ENCODE peak calls at places on chromosome 2, in ten cellular contexts. V is OCI-LY7, B is right lobe of liver, T is K562, Q is endodermal cell, Y is GM23248, G is A549, F is lower lobe of right lung, D is ascending aorta, R is uterus. L is an unnamed sample.
A peak's percentile ranks its signal among the peaks of the same experiment; 100 is the strongest.

GRCh38 chr2:20447437-20448245 is 767 bp downstream of the RHOB start:
- DNase-seq in Y (peak; percentile 77), B (peak; percentile 64), R (peak; percentile 64), V (no peak), F (peak; percentile 75), D (no peak), Q (peak; percentile 74), T (no peak), G (no peak), L (peak; percentile 18)

GRCh38 chr2:88450186-88450585 is 2.3 kb downstream of the FOXI3 start:
- DNase-seq in F (no peak), G (no peak), Y (no peak), D (no peak), Q (no peak), B (no peak), R (no peak), V (no peak), T (no peak), L (no peak)

GRCh38 chr2:236546561-236546961 is 23.1 kb upstream of the ACKR3 start:
- DNase-seq in B (no peak), D (no peak), F (no peak), Y (no peak), G (no peak), V (peak; percentile 79), Q (peak; percentile 21), T (no peak), R (no peak), L (no peak)

GRCh38 chr2:191436368-191437055 is 191.3 kb downstream of the MYO1B start:
- DNase-seq in D (no peak), F (no peak), R (no peak), G (no peak), Y (no peak), T (no peak), Q (no peak), V (no peak), B (no peak), L (no peak)

GRCh38 chr2:85550476-85550875 is 10.8 kb downstream of the GGCX start:
- DNase-seq in B (no peak), G (no peak), Q (no peak), F (no peak), V (no peak), R (no peak), D (no peak), T (no peak), Y (no peak), L (no peak)

GRCh38 chr2:240742602-240743095 is 51.0 kb downstream of the AQP12A start:
- DNase-seq in R (no peak), V (no peak), Y (no peak), Q (peak; percentile 61), B (no peak), D (no peak), F (no peak), T (no peak), G (no peak), L (no peak)

GRCh38 chr2:43041661-43042360 is 184.6 kb downstream of the ZFP36L2 start:
- DNase-seq in D (peak; percentile 39), V (no peak), G (peak; percentile 84), T (peak; percentile 73), Y (peak; percentile 86), F (no peak), Q (peak; percentile 92), B (no peak), R (peak; percentile 88), L (no peak)

GRCh38 chr2:186690796-186691195 is 3.1 kb upstream of the FAM171B start:
- DNase-seq in D (no peak), T (no peak), B (no peak), Y (no peak), V (no peak), R (no peak), Q (no peak), G (no peak), F (no peak), L (no peak)

GRCh38 chr2:88329815-88330603 is 122.5 kb downstream of the FOXI3 start:
- DNase-seq in R (no peak), Y (peak; percentile 43), V (no peak), F (no peak), B (no peak), G (no peak), T (no peak), Q (peak; percentile 93), D (no peak), L (no peak)

GRCh38 chr2:1744151-1744445 is 217 bp downstream of the PXDN start:
- DNase-seq in F (peak; percentile 52), B (peak; percentile 40), R (no peak), T (no peak), D (no peak), Y (no peak), Q (peak; percentile 87), G (no peak), V (no peak), L (no peak)

GRCh38 chr2:65528241-65528574 is 95.8 kb upstream of the SPRED2 start:
- DNase-seq in B (no peak), V (no peak), Y (no peak), R (no peak), F (no peak), T (no peak), D (no peak), Q (no peak), G (no peak), L (no peak)

GRCh38 chr2:233966388-233966787 is 49.2 kb downstream of the TRPM8 start:
- DNase-seq in T (no peak), D (no peak), V (no peak), F (no peak), G (no peak), Y (peak; percentile 14), Q (no peak), R (no peak), B (peak; percentile 66), L (no peak)

GRCh38 chr2:45816273-45816672 is 164.8 kb downstream of the PRKCE start:
- DNase-seq in B (peak; percentile 84), D (no peak), G (no peak), T (no peak), F (no peak), Q (no peak), Y (peak; percentile 63), V (no peak), R (no peak), L (no peak)

GRCh38 chr2:159737292-159737916 is 25.1 kb downstream of the MARCHF7 start:
- DNase-seq in Y (peak; percentile 51), V (no peak), Q (no peak), B (no peak), F (no peak), R (no peak), T (no peak), D (no peak), G (no peak), L (no peak)
- H3K27ac ChIP-seq in Y (peak overlapping the region; percentile 48), V (no peak overlapping the region), Q (no peak overlapping the region), B (no peak overlapping the region), F (no peak overlapping the region), R (no peak overlapping the region), T (no peak overlapping the region), D (no peak overlapping the region), G (no peak overlapping the region), L (no peak overlapping the region)

GRCh38 chr2:162317058-162317742 is 1.3 kb downstream of the IFIH1 start:
- DNase-seq in D (no peak), R (no peak), B (no peak), V (peak; percentile 30), Y (no peak), Q (no peak), G (no peak), T (no peak), F (no peak), L (no peak)
- H3K4me3 ChIP-seq in D (peak overlapping the region; percentile 98), R (peak overlapping the region; percentile 52), B (peak overlapping the region; percentile 63), V (peak overlapping the region; percentile 100), Y (peak overlapping the region; percentile 88), Q (no peak overlapping the region), G (no peak overlapping the region), T (peak overlapping the region; percentile 55), F (peak overlapping the region; percentile 77), L (peak overlapping the region; percentile 93)

GRCh38 chr2:105814291-105814940 is 69.7 kb downstream of the NCK2 start:
- DNase-seq in R (no peak), G (no peak), D (no peak), T (no peak), F (no peak), Y (peak; percentile 4), V (no peak), Q (no peak), B (no peak), L (no peak)

GRCh38 chr2:105813405-105813804 is 68.7 kb downstream of the NCK2 start:
- DNase-seq in G (no peak), V (no peak), D (no peak), Q (no peak), R (no peak), F (no peak), T (no peak), Y (no peak), B (no peak), L (no peak)

GRCh38 chr2:105809723-105810122 is 65.0 kb downstream of the NCK2 start:
- DNase-seq in D (no peak), R (no peak), Y (no peak), Q (no peak), F (no peak), B (no peak), V (no peak), T (no peak), G (no peak), L (no peak)

GRCh38 chr2:105813045-105813315 is 68.3 kb downstream of the NCK2 start:
- DNase-seq in V (no peak), T (no peak), Q (no peak), D (no peak), G (no peak), B (no peak), F (no peak), Y (no peak), R (no peak), L (no peak)

DNA sequence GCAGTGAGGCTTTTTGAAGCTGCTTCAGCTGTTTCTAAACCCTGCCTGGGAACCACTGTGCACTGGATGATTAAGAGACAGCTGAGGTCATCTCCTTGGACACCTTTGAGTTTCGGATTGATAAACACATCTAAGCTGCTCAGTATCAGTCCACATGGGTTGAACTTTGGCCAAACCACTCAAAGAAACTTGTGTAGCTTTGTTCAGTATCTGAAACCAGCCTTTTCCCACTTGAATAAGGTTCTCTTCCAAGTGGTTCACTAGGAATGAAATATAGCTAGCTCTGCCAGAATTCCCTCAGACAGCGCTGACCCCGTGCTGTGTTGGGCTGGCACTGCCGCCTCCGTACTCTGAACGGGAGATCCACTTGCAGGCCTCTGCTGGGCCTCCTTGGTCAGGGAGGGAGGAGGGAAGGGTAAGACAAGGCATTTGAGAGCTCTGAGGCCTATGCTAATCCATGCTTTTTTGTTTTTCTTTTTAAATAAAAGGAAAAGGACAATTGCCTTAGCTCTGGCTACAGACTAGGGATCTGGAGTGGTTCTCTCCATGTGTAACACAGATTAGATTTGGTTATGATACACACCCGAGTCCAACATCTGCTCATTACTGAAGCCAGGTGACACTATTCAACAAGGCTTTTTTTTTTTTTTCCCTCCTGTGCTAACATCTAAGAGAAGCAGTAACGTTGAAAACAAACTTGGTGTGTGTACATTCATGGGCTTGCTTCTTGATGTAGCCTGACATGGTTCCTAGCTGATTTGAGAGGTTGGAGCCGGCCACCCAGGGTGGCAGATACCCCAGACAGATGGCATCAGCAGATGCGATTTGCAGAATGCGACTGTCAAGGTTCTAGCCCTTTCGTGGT is 67.7 kb downstream of the NCK2 start:
- DNase-seq in Q (no peak), R (peak; percentile 44), Y (peak; percentile 32), F (no peak), D (no peak), V (no peak), T (no peak), B (no peak), G (no peak), L (no peak)
- H3K4me1 ChIP-seq in Q (peaks cover 3% of the 10 kb centered on the region), R (no peaks in the 10 kb centered on the region), Y (peaks cover 6% of the 10 kb centered on the region), F (peaks cover 18% of the 10 kb centered on the region), D (peaks cover 27% of the 10 kb centered on the region), V (peaks cover 8% of the 10 kb centered on the region), T (peaks cover 13% of the 10 kb centered on the region), B (no peaks in the 10 kb centered on the region), G (no peaks in the 10 kb centered on the region), L (peaks cover 66% of the 10 kb centered on the region)

GRCh38 chr2:197240018-197240712 is 70.4 kb downstream of the ANKRD44 start:
- DNase-seq in G (no peak), B (no peak), R (no peak), V (peak; percentile 44), F (no peak), Y (no peak), D (no peak), Q (no peak), T (no peak), L (no peak)
- H3K27ac ChIP-seq in G (no peak overlapping the region), B (no peak overlapping the region), R (no peak overlapping the region), V (peak overlapping the region; percentile 63), F (peak overlapping the region; percentile 19), Y (no peak overlapping the region), D (no peak overlapping the region), Q (no peak overlapping the region), T (no peak overlapping the region), L (peak overlapping the region; percentile 70)